ENCODE peak calls at places on chromosomes 5 and 9, in ten cellular contexts. Z is heart right ventricle, F is lung, N is fibroblast of mammary gland, L is astrocyte, M is BJ, C is OCI-LY7, S is A549, D is suprapubic skin, Q is fibroblast of pulmonary artery. O is an unnamed sample.

GRCh38 chr9:107020040-107020530 is 157.1 kb downstream of the ZNF462 start:
- DNase-seq in N (peak), F (no peak), L (peak), M (peak), C (peak), Z (peak), S (no peak), Q (peak), D (no peak), O (no peak)

GRCh38 chr5:119255571-119256356 is 100.1 kb upstream of the TNFAIP8 start:
- DNase-seq in N (peak), S (no peak), F (no peak), D (no peak), L (no peak), Z (no peak), M (no peak), Q (peak), C (peak), O (no peak)

GRCh38 chr9:93167185-93167584 is 16.8 kb upstream of the WNK2 start:
- DNase-seq in N (no peak), Z (no peak), S (no peak), C (no peak), D (no peak), L (no peak), Q (no peak), M (no peak), F (no peak), O (no peak)

GRCh38 chr5:80153586-80154126 is 102.2 kb downstream of the SERINC5 start:
- DNase-seq in D (no peak), M (no peak), C (no peak), F (no peak), Z (no peak), S (no peak), N (no peak), Q (no peak), L (no peak), O (no peak)

GRCh38 chr5:1480806-1481205 is 35.6 kb upstream of the SLC6A3 start:
- DNase-seq in N (no peak), S (no peak), C (no peak), M (no peak), Z (no peak), D (no peak), L (no peak), Q (no peak), F (no peak), O (no peak)

GRCh38 chr5:67149933-67150523 is 46.6 kb downstream of the CD180 start:
- DNase-seq in Q (peak), L (no peak), Z (no peak), M (no peak), D (no peak), C (no peak), N (peak), S (no peak), F (no peak), O (no peak)

GRCh38 chr5:32127759-32128158 is 46.4 kb downstream of the GOLPH3 start:
- DNase-seq in Q (no peak), S (no peak), L (no peak), D (no peak), Z (no peak), C (no peak), N (no peak), F (no peak), M (no peak), O (no peak)

GRCh38 chr5:72517961-72518690 is 10.9 kb upstream of the ZNF366 start:
- DNase-seq in M (no peak), D (no peak), Z (peak), Q (no peak), N (no peak), C (no peak), L (no peak), S (no peak), F (peak), O (no peak)

GRCh38 chr5:1177826-1178528 is 23.4 kb upstream of the SLC6A19 start:
- DNase-seq in N (no peak), D (no peak), F (no peak), Z (no peak), M (no peak), C (no peak), L (no peak), S (no peak), Q (no peak), O (no peak)

DNA sequence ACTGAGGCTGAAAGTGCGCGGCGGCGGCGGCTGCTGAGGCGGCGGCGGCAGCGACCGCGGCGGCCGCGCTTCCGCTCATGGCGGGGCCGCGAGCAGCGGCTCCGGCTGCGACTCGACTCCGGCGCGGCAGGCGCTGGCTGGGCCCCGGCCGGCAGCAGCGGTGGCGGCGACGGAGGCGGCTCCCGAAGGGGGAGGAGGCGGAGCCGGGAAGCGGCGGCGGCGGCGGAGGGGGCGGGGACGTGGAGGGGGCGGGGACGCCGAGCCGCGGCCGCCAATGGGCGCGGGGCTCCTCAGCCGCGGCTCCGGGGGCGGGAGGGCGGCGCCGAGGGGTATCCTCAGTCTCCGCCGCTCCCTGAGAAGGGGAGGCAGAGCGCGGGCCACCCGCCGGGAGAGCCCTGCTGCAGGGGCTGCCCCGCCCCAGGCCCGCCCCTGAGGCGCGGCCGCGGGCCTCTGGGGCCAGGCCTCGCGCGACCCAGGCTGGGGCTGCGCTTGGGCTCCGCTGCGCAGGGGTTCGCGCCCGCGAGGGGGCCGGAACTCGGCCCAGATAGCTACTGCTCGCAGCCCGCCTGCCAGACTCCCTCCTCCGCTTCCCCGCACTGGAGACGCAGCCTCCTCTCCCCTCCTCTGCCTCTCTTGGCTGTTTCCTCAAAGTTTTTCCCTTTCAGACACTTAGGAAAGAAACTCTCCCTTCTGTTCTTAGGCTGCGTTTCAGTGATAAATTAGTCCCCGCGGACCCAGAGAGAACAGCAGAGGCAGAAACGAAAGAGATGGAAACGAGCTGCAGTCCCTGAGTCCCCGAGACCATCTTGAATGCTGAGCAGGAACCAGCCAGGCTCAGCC is 85.0 kb upstream of the MELK start:
- DNase-seq in D (peak), N (peak), S (peak), Q (peak), M (peak), F (peak), Z (peak), C (peak), L (peak), O (peak)
- TF ChIP-seq CTCF in D (peak), N (no peak), S (no peak), Q (no peak), M (no peak), F (no peak), Z (no peak), C (no peak), L (no peak), O (no peak)

DNA sequence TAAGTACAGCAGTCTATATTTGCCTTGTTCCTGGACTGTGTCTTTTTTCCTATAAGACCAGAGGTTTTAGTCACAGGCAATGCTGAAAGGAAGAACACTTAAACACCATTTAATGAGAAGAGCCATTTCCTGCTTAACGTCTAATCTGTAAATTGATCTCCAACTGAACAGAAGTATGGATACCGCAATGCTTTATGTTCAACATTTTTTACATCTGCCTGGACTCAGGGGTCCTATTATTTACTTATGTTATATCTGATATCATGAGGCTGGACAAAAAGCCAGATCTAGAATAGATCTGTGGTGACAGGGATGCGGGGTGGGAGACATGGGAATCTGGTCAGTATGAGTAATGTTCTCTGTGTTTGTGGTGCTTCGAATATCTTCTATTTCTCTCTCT is 334.6 kb upstream of the MPDZ start:
- DNase-seq in Z (no peak), D (no peak), F (no peak), S (no peak), M (no peak), Q (no peak), L (no peak), C (no peak), N (no peak), O (no peak)
- H3K4me3 ChIP-seq in Z (no peak), D (no peak), F (no peak), S (no peak), M (no peak), Q (no peak), L (no peak), C (no peak), N (no peak), O (no peak)

GRCh38 chr9:124493218-124493617 is 14.0 kb downstream of the NR5A1 start:
- DNase-seq in Z (no peak), S (no peak), C (no peak), M (no peak), F (no peak), N (no peak), Q (no peak), L (no peak), D (no peak), O (no peak)
- TF ChIP-seq CTCF in Z (no peak), S (no peak), C (no peak), M (no peak), F (no peak), N (no peak), Q (no peak), L (no peak), D (no peak), O (no peak)

DNA sequence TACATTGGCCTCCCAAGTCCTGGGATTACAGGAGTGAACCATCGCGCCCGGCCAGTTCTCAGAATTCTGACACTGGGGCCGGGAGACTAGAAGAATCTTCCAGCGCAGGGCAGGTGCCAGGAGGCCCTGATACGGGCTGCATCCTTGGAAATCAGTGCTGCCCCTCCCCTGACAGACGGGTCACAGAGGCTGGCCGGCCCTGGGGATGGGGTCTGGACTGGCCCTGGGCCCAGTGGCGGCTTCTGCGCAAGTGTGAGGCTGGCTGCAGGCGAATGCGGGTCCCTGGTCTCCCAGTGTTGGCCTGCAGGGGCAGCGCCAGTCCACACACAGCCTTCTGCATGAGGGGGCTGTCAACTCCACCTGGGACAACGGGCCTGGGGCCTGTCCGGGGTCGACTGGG is 831 bp upstream of the TBC1D9B start:
- DNase-seq in C (peak), N (no peak), D (no peak), M (no peak), F (no peak), Z (no peak), S (no peak), Q (no peak), L (no peak), O (no peak)
- H3K4me3 ChIP-seq in C (peak), N (no peak), D (peak), M (no peak), F (no peak), Z (peak), S (no peak), Q (no peak), L (no peak), O (no peak)

GRCh38 chr9:1869843-1870242 is 145.3 kb upstream of the SMARCA2 start:
- DNase-seq in S (peak), Q (peak), M (no peak), D (no peak), L (no peak), F (peak), C (peak), Z (peak), N (peak), O (no peak)
- TF ChIP-seq CTCF in S (peak), Q (peak), M (peak), D (no peak), L (no peak), F (no peak), C (peak), Z (peak), N (peak), O (peak)

DNA sequence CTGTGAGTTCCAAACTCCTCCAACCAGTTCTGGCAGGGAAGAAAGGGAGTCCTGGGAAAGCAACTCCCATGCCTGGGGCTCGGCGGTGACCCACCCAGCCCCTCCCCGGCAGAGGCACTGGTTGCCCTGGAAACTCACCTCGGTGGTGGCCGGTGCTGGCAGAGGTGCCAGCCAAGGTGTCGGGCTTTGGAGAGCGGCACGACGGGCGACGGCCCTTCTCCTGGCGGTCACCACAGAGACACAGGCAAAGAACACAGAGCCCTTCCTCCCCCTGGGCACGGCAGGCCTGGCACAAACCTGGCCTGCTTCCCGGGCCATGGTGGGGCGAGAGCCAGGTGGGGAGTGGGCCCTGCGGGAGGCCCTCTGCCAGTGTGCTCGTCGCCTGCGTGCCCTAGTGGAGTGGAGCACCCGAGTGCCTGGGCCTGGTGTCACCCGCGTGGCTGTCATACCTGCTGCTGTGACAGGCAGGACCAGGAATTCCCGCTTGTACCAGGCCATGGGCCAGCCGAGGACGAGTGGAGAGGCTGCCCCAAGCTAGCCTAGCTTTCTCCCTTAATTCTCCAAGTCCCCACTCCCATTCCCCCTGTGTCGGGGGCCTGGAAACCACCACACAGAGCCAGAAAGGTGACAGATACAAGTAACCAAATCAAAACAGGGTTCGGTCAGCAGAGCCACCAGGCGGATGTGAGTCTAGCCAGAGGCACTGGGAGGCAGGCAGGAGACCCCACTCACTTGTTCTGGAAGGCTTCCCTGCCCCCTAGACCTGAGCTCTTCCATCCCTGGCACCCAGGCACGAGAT is 8.2 kb upstream of the RALGDS start:
- DNase-seq in Z (no peak), L (no peak), C (no peak), F (no peak), M (no peak), N (no peak), Q (no peak), D (no peak), S (no peak), O (no peak)
- H3K4me3 ChIP-seq in Z (no peak), L (no peak), C (no peak), F (no peak), M (no peak), N (no peak), Q (no peak), D (peak), S (no peak), O (no peak)